ENCODE peak calls at places on chromosomes 11 and 22, in seven cellular contexts. One of them, this sample, is unnamed.

GRCh38 chr11:57480409-57481137 is 20.2 kb downstream of the RTN4RL2 start:
- DNase-seq in T-helper 9 cell: peak; percentile 51
- DNase-seq in Calu3: peak; percentile 79
- DNase-seq in RCC 7860: peak; percentile 17
- DNase-seq in epithelial cell of prostate: no peak
- DNase-seq in activated T-cell treated with anti-CD3 and anti-CD28 coated beads for 48 hours: peak; percentile 70
- DNase-seq in left ventricle myocardium inferior: peak; percentile 66
- DNase-seq in this sample: peak; percentile 76

GRCh38 chr11:33687733-33688479 is 12.7 kb downstream of the C11orf91 start:
- DNase-seq in T-helper 9 cell: no peak
- DNase-seq in Calu3: peak; percentile 75
- DNase-seq in RCC 7860: peak; percentile 33
- DNase-seq in epithelial cell of prostate: no peak
- DNase-seq in activated T-cell treated with anti-CD3 and anti-CD28 coated beads for 48 hours: no peak
- DNase-seq in left ventricle myocardium inferior: no peak
- DNase-seq in this sample: peak; percentile 93

GRCh38 chr11:94132152-94132558 is 3.5 kb downstream of the PANX1 start:
- DNase-seq in T-helper 9 cell: no peak
- DNase-seq in Calu3: no peak
- DNase-seq in RCC 7860: peak; percentile 61
- DNase-seq in epithelial cell of prostate: no peak
- DNase-seq in activated T-cell treated with anti-CD3 and anti-CD28 coated beads for 48 hours: no peak
- DNase-seq in left ventricle myocardium inferior: no peak
- DNase-seq in this sample: no peak

GRCh38 chr11:15842345-15842744 is 514.0 kb downstream of the SOX6 start:
- DNase-seq in T-helper 9 cell: no peak
- DNase-seq in Calu3: no peak
- DNase-seq in RCC 7860: no peak
- DNase-seq in epithelial cell of prostate: no peak
- DNase-seq in activated T-cell treated with anti-CD3 and anti-CD28 coated beads for 48 hours: no peak
- DNase-seq in left ventricle myocardium inferior: no peak
- DNase-seq in this sample: no peak

GRCh38 chr11:102387056-102387781 is 40.2 kb downstream of the BIRC2 start:
- DNase-seq in T-helper 9 cell: no peak
- DNase-seq in Calu3: no peak
- DNase-seq in RCC 7860: no peak
- DNase-seq in epithelial cell of prostate: no peak
- DNase-seq in activated T-cell treated with anti-CD3 and anti-CD28 coated beads for 48 hours: no peak
- DNase-seq in left ventricle myocardium inferior: no peak
- DNase-seq in this sample: no peak

GRCh38 chr11:1285316-1285744 is 24.1 kb downstream of the TOLLIP start:
- DNase-seq in T-helper 9 cell: no peak
- DNase-seq in Calu3: no peak
- DNase-seq in RCC 7860: no peak
- DNase-seq in epithelial cell of prostate: no peak
- DNase-seq in activated T-cell treated with anti-CD3 and anti-CD28 coated beads for 48 hours: no peak
- DNase-seq in left ventricle myocardium inferior: no peak
- DNase-seq in this sample: no peak

GRCh38 chr11:121035169-121035755 is 11.4 kb downstream of the TBCEL start:
- DNase-seq in T-helper 9 cell: no peak
- DNase-seq in Calu3: no peak
- DNase-seq in RCC 7860: no peak
- DNase-seq in epithelial cell of prostate: no peak
- DNase-seq in activated T-cell treated with anti-CD3 and anti-CD28 coated beads for 48 hours: no peak
- DNase-seq in left ventricle myocardium inferior: no peak
- DNase-seq in this sample: no peak

GRCh38 chr11:8087185-8087584 is 6.2 kb downstream of the TUB start:
- DNase-seq in T-helper 9 cell: no peak
- DNase-seq in Calu3: no peak
- DNase-seq in RCC 7860: no peak
- DNase-seq in epithelial cell of prostate: no peak
- DNase-seq in activated T-cell treated with anti-CD3 and anti-CD28 coated beads for 48 hours: no peak
- DNase-seq in left ventricle myocardium inferior: no peak
- DNase-seq in this sample: no peak

GRCh38 chr11:65498042-65498726 is 661 bp upstream of the MALAT1 start:
- DNase-seq in T-helper 9 cell: peak; percentile 36
- DNase-seq in Calu3: no peak
- DNase-seq in RCC 7860: peak; percentile 31
- DNase-seq in epithelial cell of prostate: no peak
- DNase-seq in activated T-cell treated with anti-CD3 and anti-CD28 coated beads for 48 hours: peak; percentile 55
- DNase-seq in left ventricle myocardium inferior: no peak
- DNase-seq in this sample: peak; percentile 83

GRCh38 chr11:125425601-125426000 is 70.5 kb downstream of the FEZ1 start:
- DNase-seq in T-helper 9 cell: no peak
- DNase-seq in Calu3: no peak
- DNase-seq in RCC 7860: no peak
- DNase-seq in epithelial cell of prostate: no peak
- DNase-seq in activated T-cell treated with anti-CD3 and anti-CD28 coated beads for 48 hours: no peak
- DNase-seq in left ventricle myocardium inferior: peak; percentile 76
- DNase-seq in this sample: no peak

GRCh38 chr22:49166211-49166610 is 661.5 kb downstream of the BRD1 start:
- DNase-seq in T-helper 9 cell: no peak
- DNase-seq in Calu3: no peak
- DNase-seq in RCC 7860: no peak
- DNase-seq in epithelial cell of prostate: no peak
- DNase-seq in activated T-cell treated with anti-CD3 and anti-CD28 coated beads for 48 hours: no peak
- DNase-seq in left ventricle myocardium inferior: no peak
- DNase-seq in this sample: no peak

GRCh38 chr22:45206233-45206632 is 34.5 kb downstream of the KIAA0930 start:
- DNase-seq in T-helper 9 cell: no peak
- DNase-seq in Calu3: no peak
- DNase-seq in RCC 7860: no peak
- DNase-seq in epithelial cell of prostate: no peak
- DNase-seq in activated T-cell treated with anti-CD3 and anti-CD28 coated beads for 48 hours: no peak
- DNase-seq in left ventricle myocardium inferior: no peak
- DNase-seq in this sample: no peak

GRCh38 chr22:38187413-38188212 is 6.0 kb upstream of the PLA2G6 start:
- DNase-seq in T-helper 9 cell: no peak
- DNase-seq in Calu3: no peak
- DNase-seq in RCC 7860: no peak
- DNase-seq in epithelial cell of prostate: no peak
- DNase-seq in activated T-cell treated with anti-CD3 and anti-CD28 coated beads for 48 hours: no peak
- DNase-seq in left ventricle myocardium inferior: no peak
- DNase-seq in this sample: no peak

GRCh38 chr22:41916745-41917358 is 2.0 kb upstream of the SHISA8 start:
- DNase-seq in T-helper 9 cell: no peak
- DNase-seq in Calu3: no peak
- DNase-seq in RCC 7860: no peak
- DNase-seq in epithelial cell of prostate: no peak
- DNase-seq in activated T-cell treated with anti-CD3 and anti-CD28 coated beads for 48 hours: no peak
- DNase-seq in left ventricle myocardium inferior: no peak
- DNase-seq in this sample: no peak

GRCh38 chr11:64571410-64572091 is 19.5 kb upstream of the SLC22A12 start:
- DNase-seq in T-helper 9 cell: no peak
- DNase-seq in Calu3: no peak
- DNase-seq in RCC 7860: no peak
- DNase-seq in epithelial cell of prostate: peak; percentile 67
- DNase-seq in activated T-cell treated with anti-CD3 and anti-CD28 coated beads for 48 hours: no peak
- DNase-seq in left ventricle myocardium inferior: no peak
- DNase-seq in this sample: no peak

GRCh38 chr11:31802990-31803812 is 7.9 kb downstream of the PAX6 start:
- DNase-seq in T-helper 9 cell: no peak
- DNase-seq in Calu3: no peak
- DNase-seq in RCC 7860: no peak
- DNase-seq in epithelial cell of prostate: no peak
- DNase-seq in activated T-cell treated with anti-CD3 and anti-CD28 coated beads for 48 hours: no peak
- DNase-seq in left ventricle myocardium inferior: no peak
- DNase-seq in this sample: no peak

GRCh38 chr22:25453557-25453956 is 110.9 kb upstream of the GRK3 start:
- DNase-seq in T-helper 9 cell: no peak
- DNase-seq in Calu3: no peak
- DNase-seq in RCC 7860: no peak
- DNase-seq in epithelial cell of prostate: no peak
- DNase-seq in activated T-cell treated with anti-CD3 and anti-CD28 coated beads for 48 hours: peak; percentile 46
- DNase-seq in left ventricle myocardium inferior: no peak
- DNase-seq in this sample: no peak

GRCh38 chr11:29641201-29641600 is 375.6 kb downstream of the KCNA4 start:
- DNase-seq in T-helper 9 cell: no peak
- DNase-seq in Calu3: no peak
- DNase-seq in RCC 7860: no peak
- DNase-seq in epithelial cell of prostate: no peak
- DNase-seq in activated T-cell treated with anti-CD3 and anti-CD28 coated beads for 48 hours: no peak
- DNase-seq in left ventricle myocardium inferior: no peak
- DNase-seq in this sample: no peak

This sample was measured in HT-29.